ENCODE peak calls at places on chromosomes 3 and 15, in six cellular contexts. E is tibial artery; R is tibial nerve; A is sigmoid colon; C is BE2C; Y is CD8-positive, alpha-beta memory T cell. G is an unnamed sample. For H3K27me3, the result is how much of the 10 kb centered on the place peaks cover.

GRCh38 chr3:157856078-157856939 is 249.9 kb downstream of the SHOX2 start:
- DNase-seq in A (no peak), R (no peak), E (no peak), C (peak), Y (no peak), G (no peak)

GRCh38 chr3:152621967-152622812 is 212.7 kb upstream of the P2RY1 start:
- DNase-seq in R (no peak), C (no peak), Y (no peak), A (no peak), E (no peak), G (no peak)

GRCh38 chr3:185153170-185153733 is 392 bp upstream of the C3orf70 start:
- DNase-seq in A (no peak), E (peak), Y (no peak), C (no peak), R (no peak), G (no peak)

GRCh38 chr3:167493240-167493639 is 19.4 kb upstream of the SERPINI2 start:
- DNase-seq in E (no peak), A (no peak), Y (no peak), C (peak), R (no peak), G (no peak)

GRCh38 chr3:9721015-9721697 is 10.4 kb upstream of the BRPF1 start:
- DNase-seq in A (no peak), E (no peak), Y (no peak), R (no peak), C (peak), G (no peak)

GRCh38 chr15:34708422-34708821 is 46.4 kb downstream of the GJD2 start:
- DNase-seq in A (no peak), R (no peak), C (peak), E (no peak), Y (no peak), G (peak)

GRCh38 chr3:8539419-8539818 is 37.8 kb downstream of the LMCD1 start:
- DNase-seq in R (no peak), Y (no peak), C (no peak), E (no peak), A (no peak), G (no peak)

GRCh38 chr15:71830981-71831380 is 20.6 kb downstream of the NR2E3 start:
- DNase-seq in A (no peak), E (no peak), Y (no peak), C (no peak), R (no peak), G (no peak)

GRCh38 chr15:68318931-68319909 is 41.7 kb downstream of the FEM1B start:
- DNase-seq in E (no peak), R (no peak), A (peak), Y (no peak), C (no peak), G (no peak)

GRCh38 chr3:25679166-25679565 is 14.5 kb upstream of the TOP2B start:
- DNase-seq in A (no peak), R (no peak), C (no peak), Y (no peak), E (no peak), G (no peak)

GRCh38 chr3:170361711-170362110 is 4.2 kb downstream of the SKIL start:
- DNase-seq in E (no peak), A (no peak), C (no peak), R (no peak), Y (no peak), G (no peak)

GRCh38 chr15:65791335-65792129 is 561 bp downstream of the DENND4A start:
- DNase-seq in R (peak), Y (peak), E (peak), C (peak), A (peak), G (peak)

GRCh38 chr15:79233236-79233635 is 49.3 kb upstream of the ANKRD34C start:
- DNase-seq in A (no peak), R (no peak), Y (no peak), C (no peak), E (no peak), G (no peak)

GRCh38 chr3:115581347-115582135 is 41.8 kb upstream of the GAP43 start:
- DNase-seq in Y (no peak), C (peak), A (no peak), R (no peak), E (no peak), G (peak)

GRCh38 chr3:141444586-141445285 is 42.1 kb upstream of the RASA2 start:
- DNase-seq in R (no peak), Y (no peak), E (no peak), C (no peak), A (no peak), G (no peak)

GRCh38 chr3:125055913-125056705 is at the start of gene HEG1:
- DNase-seq in C (peak), E (peak), Y (peak), R (peak), A (peak), G (peak)

GRCh38 chr15:27561816-27562215 is 537.3 kb downstream of the OCA2 start:
- DNase-seq in C (no peak), E (no peak), R (no peak), Y (no peak), A (no peak), G (no peak)

GRCh38 chr3:124998247-124998630 is 57.6 kb downstream of the HEG1 start:
- DNase-seq in A (no peak), E (no peak), Y (no peak), C (peak), R (no peak), G (no peak)

GRCh38 chr3:50423543-50423942 is 64.2 kb upstream of the TMEM115 start:
- DNase-seq in E (no peak), A (no peak), C (no peak), R (no peak), Y (no peak), G (no peak)

GRCh38 chr3:51974277-51974962 is 444 bp upstream of the ABHD14A start:
- DNase-seq in A (no peak), Y (no peak), E (peak), R (no peak), C (peak), G (peak)

GRCh38 chr3:17632401-17633100 is 109.9 kb downstream of the TBC1D5 start:
- DNase-seq in R (no peak), E (no peak), A (no peak), Y (no peak), C (no peak), G (peak)

GRCh38 chr3:31010491-31010890 is 116.0 kb upstream of the GADL1 start:
- DNase-seq in Y (no peak), C (no peak), R (no peak), E (no peak), A (no peak), G (no peak)

GRCh38 chr3:63940389-63940757 is 28.2 kb upstream of the SCAANT1 start:
- DNase-seq in C (no peak), A (no peak), E (no peak), Y (no peak), R (no peak), G (no peak)

GRCh38 chr3:188176476-188176875 is 22.5 kb downstream of the LPP start:
- DNase-seq in E (no peak), A (no peak), R (no peak), C (no peak), Y (no peak), G (no peak)

GRCh38 chr15:29596266-29596665 is 226.0 kb downstream of the TJP1 start:
- DNase-seq in C (no peak), R (no peak), E (no peak), A (no peak), Y (no peak), G (no peak)

GRCh38 chr15:91306155-91306554 is 206.1 kb downstream of the SV2B start:
- DNase-seq in Y (no peak), R (no peak), E (no peak), C (no peak), A (no peak), G (no peak)

GRCh38 chr15:64717735-64718495 is 57.5 kb downstream of the RBPMS2 start:
- DNase-seq in Y (no peak), C (no peak), E (no peak), A (no peak), R (no peak), G (no peak)

GRCh38 chr3:169278667-169279066 is 384.8 kb downstream of the MECOM start:
- DNase-seq in Y (no peak), E (no peak), A (no peak), C (no peak), R (no peak), G (no peak)

DNA sequence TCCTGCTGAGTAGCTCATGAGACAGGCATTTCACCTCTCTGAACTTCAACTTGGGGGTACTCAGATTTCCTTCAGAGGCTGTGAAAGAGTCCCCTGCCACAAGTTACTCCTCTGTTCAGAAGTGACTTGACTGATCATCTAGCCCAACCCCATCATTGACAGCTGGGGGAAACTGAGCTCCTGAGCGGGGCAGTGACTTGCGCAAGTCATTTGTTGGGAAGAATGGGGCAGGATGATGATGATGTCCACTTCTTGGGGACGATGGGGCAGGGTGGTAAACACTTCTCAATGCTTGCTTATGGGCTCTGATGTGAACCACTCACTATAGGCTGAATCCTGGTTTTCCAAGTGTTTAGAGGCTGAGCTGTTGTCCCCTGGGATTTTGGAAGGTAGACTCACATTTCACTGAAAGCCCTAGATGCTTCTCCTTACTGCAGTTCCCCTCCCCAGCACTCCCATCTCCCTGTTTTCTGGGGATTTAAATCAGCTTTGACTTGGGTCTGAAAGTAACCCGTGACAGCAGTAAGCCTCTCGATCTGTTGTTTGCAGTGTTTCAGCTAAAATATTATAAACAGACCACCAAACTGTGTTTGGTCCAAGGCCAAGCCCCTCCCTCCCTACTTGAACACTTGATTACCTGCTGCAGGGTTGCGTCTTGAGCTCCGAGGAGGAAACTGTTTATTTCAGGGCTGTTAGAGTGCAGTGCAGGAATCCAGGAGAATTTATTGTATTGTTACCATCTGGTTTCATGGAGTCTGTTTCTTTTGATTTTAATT is 25.1 kb downstream of the SMAD3 start:
- DNase-seq in C (no peak), R (no peak), E (no peak), Y (no peak), A (no peak), G (no peak)
- H3K4me3 ChIP-seq in C (peak), R (no peak), E (no peak), Y (peak), A (no peak), G (no peak)

DNA sequence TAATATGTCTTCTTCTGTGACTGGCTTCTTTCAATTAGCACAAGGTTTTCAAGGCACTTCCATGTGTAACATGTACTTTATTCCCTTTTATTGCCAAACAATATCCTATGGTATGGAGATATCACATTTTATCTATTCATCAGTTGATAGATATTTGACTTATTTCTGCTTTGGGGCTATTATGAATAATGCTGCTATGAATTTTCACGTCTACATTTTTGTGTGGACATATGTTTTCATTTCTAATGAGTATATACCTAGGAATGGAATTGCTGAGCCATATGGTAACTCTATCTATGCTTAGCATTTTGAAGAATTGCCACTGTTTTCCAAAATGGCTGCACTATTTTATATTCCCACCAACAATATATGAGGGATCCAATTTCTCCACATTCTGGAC is 3.6 kb upstream of the AGTR1 start:
- DNase-seq in E (no peak), Y (no peak), R (no peak), C (no peak), A (no peak), G (no peak)
- H3K27me3 ChIP-seq in E (under half), Y (under half), R (under half), C (under half), A (under half), G (under half)

GRCh38 chr3:11513817-11514135 is 129.9 kb downstream of the VGLL4 start:
- DNase-seq in Y (no peak), E (no peak), R (no peak), A (no peak), C (no peak), G (no peak)

GRCh38 chr3:11510001-11510760 is 133.5 kb downstream of the VGLL4 start:
- DNase-seq in C (no peak), E (peak), Y (no peak), R (no peak), A (no peak), G (no peak)

GRCh38 chr3:11509175-11510000 is 134.3 kb downstream of the VGLL4 start:
- DNase-seq in A (peak), C (peak), R (peak), Y (no peak), E (peak), G (peak)

GRCh38 chr3:11517601-11518000 is 126.1 kb downstream of the VGLL4 start:
- DNase-seq in Y (no peak), R (no peak), E (no peak), C (no peak), A (no peak), G (peak)

GRCh38 chr3:11514191-11514770 is 129.4 kb downstream of the VGLL4 start:
- DNase-seq in R (no peak), Y (no peak), A (peak), C (peak), E (peak), G (no peak)
- H3K4me3 ChIP-seq in R (no peak), Y (no peak), A (no peak), C (no peak), E (no peak), G (no peak)

DNA sequence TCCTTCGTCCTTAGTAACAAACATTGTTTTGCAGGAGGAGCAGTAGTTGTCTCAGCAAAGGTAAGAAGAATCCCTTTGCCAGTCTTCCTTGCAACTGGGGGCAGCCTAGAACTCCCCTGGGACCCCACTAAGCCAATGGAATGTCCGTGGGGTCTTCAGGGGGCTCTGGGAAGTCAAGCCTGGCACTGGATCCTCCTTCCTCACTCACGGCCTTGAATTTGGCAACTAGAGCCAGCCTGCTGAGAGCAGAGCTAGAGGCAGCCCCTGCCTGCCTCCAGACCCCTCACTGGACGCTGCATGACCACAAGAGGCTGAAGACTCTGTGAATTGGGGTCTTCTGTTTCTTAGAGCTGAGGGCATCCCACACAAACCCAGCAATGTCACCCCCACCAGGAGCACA is 18.6 kb upstream of the PRR23E start:
- DNase-seq in R (no peak), Y (no peak), A (no peak), E (no peak), C (no peak), G (no peak)
- H3K27me3 ChIP-seq in R (under half), Y (under half), A (under half), E (under half), C (under half), G (under half)

GRCh38 chr15:89401636-89402252 is 67.1 kb upstream of the POLG start:
- DNase-seq in R (no peak), C (no peak), Y (no peak), A (no peak), E (no peak), G (no peak)
- H3K4me3 ChIP-seq in R (no peak), C (no peak), Y (no peak), A (no peak), E (no peak), G (no peak)

GRCh38 chr3:38644016-38644661 is 5.3 kb downstream of the SCN5A start:
- DNase-seq in R (no peak), C (no peak), A (peak), Y (no peak), E (peak), G (no peak)
- H3K27me3 ChIP-seq in R (under half), C (under half), A (under half), Y (under half), E (under half), G (under half)

G was measured in adrenal gland.